ENCODE peak calls at places on chromosomes 11 and 22, in ten cellular contexts. Y is K562, J is pancreas, L is left lung, R is GM23338, Z is right lobe of liver, X is psoas muscle, N is HepG2, P is GM12878, F is A549. E is an unnamed sample.

GRCh38 chr11:123404626-123405025 is 25.4 kb upstream of the GRAMD1B start:
- ATAC-seq in Y (no peak), J (no peak), L (no peak), R (no peak), Z (no peak), X (no peak), N (no peak), P (no peak), F (no peak), E (no peak)

GRCh38 chr11:16737860-16738197 is 618 bp upstream of the C11orf58 start:
- ATAC-seq in Y (peak; percentile 59), J (peak; percentile 26), L (peak; percentile 7), R (peak; percentile 30), Z (peak; percentile 3), X (peak; percentile 18), N (peak; percentile 62), P (peak; percentile 24), F (peak; percentile 60), E (peak; percentile 6)

GRCh38 chr22:24051568-24051967 is 40.5 kb downstream of the CABIN1 start:
- ATAC-seq in Y (no peak), J (peak; percentile 17), L (peak; percentile 63), R (no peak), Z (no peak), X (no peak), N (no peak), P (no peak), F (no peak), E (peak; percentile 91)

GRCh38 chr11:131955901-131956300 is 585.5 kb downstream of the NTM start:
- ATAC-seq in Y (no peak), J (no peak), L (no peak), R (peak; percentile 67), Z (no peak), X (no peak), N (no peak), P (no peak), F (no peak), E (no peak)

GRCh38 chr11:94151903-94152677 is 23.4 kb downstream of the PANX1 start:
- ATAC-seq in Y (peak; percentile 96), J (peak; percentile 92), L (peak; percentile 97), R (peak; percentile 45), Z (peak; percentile 59), X (peak; percentile 98), N (peak; percentile 82), P (peak; percentile 69), F (peak; percentile 96), E (peak; percentile 75)

GRCh38 chr11:118126082-118126838 is 26.4 kb downstream of the SCN4B start:
- ATAC-seq in Y (peak; percentile 78), J (no peak), L (no peak), R (no peak), Z (no peak), X (no peak), N (no peak), P (no peak), F (no peak), E (no peak)

GRCh38 chr11:13290221-13290980 is 12.8 kb downstream of the BMAL1 start:
- ATAC-seq in Y (no peak), J (no peak), L (no peak), R (no peak), Z (no peak), X (no peak), N (no peak), P (peak; percentile 7), F (no peak), E (no peak)

GRCh38 chr11:12214751-12215150 is 104.4 kb downstream of the MICAL2 start:
- ATAC-seq in Y (no peak), J (no peak), L (peak; percentile 64), R (no peak), Z (no peak), X (no peak), N (no peak), P (peak; percentile 7), F (no peak), E (no peak)

GRCh38 chr11:24511518-24511917 is 14.7 kb downstream of the LUZP2 start:
- ATAC-seq in Y (no peak), J (no peak), L (no peak), R (no peak), Z (no peak), X (no peak), N (no peak), P (no peak), F (no peak), E (no peak)

GRCh38 chr11:121895919-121896318 is 220.1 kb downstream of the BLID start:
- ATAC-seq in Y (no peak), J (no peak), L (no peak), R (no peak), Z (no peak), X (no peak), N (no peak), P (no peak), F (no peak), E (peak; percentile 35)

DNA sequence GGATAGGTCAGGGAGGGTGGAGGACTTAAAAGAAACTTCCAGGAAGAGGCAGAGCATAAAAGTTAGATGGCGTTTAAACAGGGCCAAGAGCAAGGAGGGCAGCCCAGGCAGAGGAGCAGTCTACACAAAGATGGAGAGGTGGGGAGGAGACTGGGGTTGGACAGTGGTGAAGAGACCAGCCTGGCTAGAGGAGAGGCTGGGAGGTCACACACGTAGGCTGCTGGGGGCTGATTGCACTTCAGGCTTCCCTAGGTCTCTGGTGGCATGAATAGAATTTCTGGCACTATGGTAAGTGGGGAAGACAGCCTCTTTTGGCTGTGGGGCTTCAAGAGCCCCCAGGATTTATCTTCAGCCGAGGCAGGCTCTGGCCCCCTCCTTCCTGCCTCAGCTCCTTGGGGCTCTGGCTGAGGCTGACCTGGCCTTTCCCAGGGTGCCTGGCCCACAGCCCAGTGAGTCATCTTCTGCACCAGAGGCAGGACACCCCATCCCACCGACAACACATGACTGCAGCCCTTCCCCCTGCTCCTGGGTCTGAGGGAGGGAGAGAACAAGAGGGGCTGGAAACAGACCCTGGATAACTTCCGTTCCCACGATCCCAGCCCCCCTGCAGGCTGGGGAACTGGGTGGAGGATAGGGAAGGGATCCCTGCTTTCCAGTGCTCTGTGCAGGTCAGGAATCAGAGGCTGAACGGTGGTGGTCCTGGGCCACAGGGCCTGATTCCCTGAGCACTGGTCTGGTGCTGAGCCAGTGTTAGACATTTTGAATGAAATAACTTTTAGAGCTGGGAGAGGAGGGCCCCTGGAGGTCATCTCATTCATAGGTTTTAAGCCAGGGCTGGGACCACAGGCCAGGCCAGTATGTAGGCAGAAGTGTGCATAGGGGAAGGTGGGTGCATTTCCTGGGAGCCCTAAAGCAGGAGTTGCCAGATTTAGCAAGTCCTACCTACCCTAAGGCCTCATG is 26.4 kb downstream of the ARHGEF17 start:
- ATAC-seq in Y (peak; percentile 66), J (peak; percentile 35), L (peak; percentile 69), R (no peak), Z (peak; percentile 73), X (peak; percentile 78), N (peak; percentile 64), P (peak; percentile 85), F (peak; percentile 48), E (peak; percentile 78)
- TF ChIP-seq CTCF in Y (peak; percentile 24), J (no peak), L (no peak), R (no peak), Z (no peak), X (no peak), N (peak; percentile 65), P (no peak), F (no peak), E (peak; percentile 12)

DNA sequence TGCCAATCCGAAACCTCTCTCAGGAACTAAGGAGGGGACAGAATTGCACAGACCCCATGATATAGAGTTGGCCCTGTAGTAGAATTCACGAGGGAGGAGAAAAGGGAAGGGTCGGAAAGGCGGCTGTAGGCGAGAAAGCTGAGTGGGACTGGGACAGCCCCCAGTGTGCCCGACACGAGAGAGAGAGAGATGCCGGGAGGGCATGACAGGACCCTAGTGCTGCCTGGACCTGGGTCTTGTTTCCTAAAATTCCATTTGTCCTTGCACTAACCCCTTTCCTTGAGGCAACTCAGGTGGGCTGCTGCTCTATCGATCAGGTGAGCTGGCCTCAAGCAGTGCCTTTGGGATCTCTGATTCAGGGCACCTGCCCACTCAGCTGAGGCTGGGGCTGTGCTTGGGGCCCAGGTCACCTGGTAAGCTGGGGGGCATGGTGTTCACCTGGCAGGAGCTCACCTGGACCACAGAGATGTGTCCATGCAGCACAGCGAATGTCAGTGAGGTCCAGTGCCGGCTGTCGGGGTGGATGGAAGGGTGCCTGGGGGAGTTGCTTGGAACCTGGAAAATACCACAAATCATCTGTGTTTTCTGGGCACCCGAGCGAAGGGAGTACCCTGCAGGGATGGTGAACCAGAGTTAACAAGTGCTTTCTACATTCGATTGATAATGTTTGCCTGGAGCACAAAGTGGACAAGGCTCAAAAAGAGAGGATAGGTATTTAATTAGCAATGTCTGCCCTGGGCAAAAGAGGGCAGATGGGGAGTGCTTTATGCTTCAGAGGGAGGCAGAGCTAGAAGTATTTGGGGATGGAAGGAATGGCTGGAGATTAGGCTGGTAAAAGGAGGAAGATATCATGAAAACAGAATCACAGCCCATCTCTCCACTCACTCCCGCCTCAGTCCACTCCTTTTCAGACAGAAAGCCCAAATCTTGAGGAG is 61.6 kb downstream of the NAT10 start:
- ATAC-seq in Y (no peak), J (no peak), L (no peak), R (no peak), Z (no peak), X (no peak), N (no peak), P (no peak), F (no peak), E (no peak)
- H3K27ac ChIP-seq in Y (no peak overlapping the region), J (no peak overlapping the region), L (no peak overlapping the region), R (no peak overlapping the region), Z (no peak overlapping the region), X (no peak overlapping the region), N (no peak overlapping the region), P (no peak overlapping the region), F (no peak overlapping the region), E (no peak overlapping the region)

DNA sequence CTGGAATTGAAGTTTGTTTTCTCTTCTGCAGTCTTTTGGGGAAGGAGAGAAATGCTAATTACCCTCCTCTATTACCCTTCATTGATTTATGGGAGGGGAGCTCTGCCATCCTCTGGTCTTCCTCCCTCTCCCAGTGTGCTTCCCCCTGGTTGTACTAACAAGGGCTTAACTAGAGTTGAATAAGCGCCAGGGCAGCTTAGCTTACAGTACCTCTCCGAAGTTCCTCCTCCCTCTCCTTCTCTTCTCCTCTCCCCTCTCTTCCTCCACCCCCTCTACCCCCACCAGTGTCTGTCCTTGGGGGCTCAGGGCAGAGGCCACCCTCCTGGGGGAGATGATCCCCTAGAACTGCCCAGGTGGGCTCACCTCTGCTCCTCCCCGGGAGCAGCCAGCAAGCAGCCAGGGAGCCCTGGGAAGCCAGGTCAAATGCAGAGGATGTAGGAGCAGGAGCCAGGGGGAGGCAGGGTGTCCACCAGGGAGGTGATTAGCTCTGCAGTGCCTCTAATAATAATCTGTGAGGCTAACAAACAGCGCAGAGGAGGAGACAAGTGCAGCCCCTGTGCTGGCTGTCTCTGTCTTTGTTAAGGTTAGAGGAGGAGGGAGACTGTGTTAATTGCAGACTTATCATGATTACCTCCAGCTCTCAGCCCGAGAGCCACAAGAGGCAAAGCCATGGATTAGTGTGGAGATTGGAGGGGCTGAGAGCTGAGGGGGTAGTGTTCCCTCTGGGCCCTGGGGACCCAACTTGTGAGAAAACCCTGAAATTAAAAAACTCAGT is 191.6 kb upstream of the CADM1 start:
- ATAC-seq in Y (no peak), J (no peak), L (no peak), R (peak; percentile 70), Z (no peak), X (no peak), N (no peak), P (no peak), F (no peak), E (no peak)
- TF ChIP-seq CTCF in Y (no peak), J (no peak), L (no peak), R (no peak), Z (no peak), X (no peak), N (no peak), P (no peak), F (no peak), E (no peak)

DNA sequence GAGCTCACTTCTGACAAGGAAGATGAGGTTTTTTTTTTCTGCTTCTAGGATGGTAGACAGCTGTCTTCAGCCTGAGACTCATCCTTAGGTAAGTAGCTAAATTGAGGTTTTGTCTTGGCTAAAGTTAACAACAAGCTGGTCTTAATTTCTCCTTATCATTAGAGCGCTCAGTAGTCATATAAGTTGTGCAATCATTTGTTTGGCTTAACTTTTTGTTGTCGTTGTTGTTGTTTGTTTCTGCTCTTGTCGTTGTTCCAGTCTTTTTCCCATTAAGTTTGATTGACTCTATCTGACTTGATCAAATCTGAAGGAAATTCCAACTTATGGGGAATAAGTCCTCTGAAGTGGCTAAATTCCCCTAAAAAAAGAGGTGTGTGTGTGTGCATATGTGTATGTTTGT is 33.0 kb downstream of the GLYATL2 start:
- ATAC-seq in Y (no peak), J (no peak), L (no peak), R (no peak), Z (no peak), X (no peak), N (no peak), P (no peak), F (no peak), E (no peak)
- H3K27ac ChIP-seq in Y (no peak overlapping the region), J (no peak overlapping the region), L (no peak overlapping the region), R (no peak overlapping the region), Z (no peak overlapping the region), X (no peak overlapping the region), N (no peak overlapping the region), P (no peak overlapping the region), F (no peak overlapping the region), E (no peak overlapping the region)